ENCODE peak calls at places on chromosomes 12 and 14, in eight cellular contexts. J is endothelial cell of umbilical vein, T is psoas muscle, I is OCI-LY7, E is GM12865, A is right lobe of liver, H is A549, B is upper lobe of right lung. Y is an unnamed sample.

GRCh38 chr12:51270847-51271518 is 768 bp upstream of the SMAGP start:
- DNase-seq in J (peak; percentile 72), T (no peak), I (no peak), E (no peak), A (no peak), H (peak; percentile 65), B (no peak), Y (peak; percentile 88)

GRCh38 chr12:89695100-89695499 is 13.5 kb downstream of the ATP2B1 start:
- DNase-seq in J (peak; percentile 38), T (no peak), I (no peak), E (no peak), A (no peak), H (no peak), B (no peak), Y (no peak)

GRCh38 chr14:104503691-104504090 is 75.9 kb upstream of the C14orf180 start:
- DNase-seq in J (no peak), T (no peak), I (no peak), E (no peak), A (no peak), H (no peak), B (no peak), Y (no peak)

GRCh38 chr12:24617471-24617870 is 331.4 kb downstream of the BCAT1 start:
- DNase-seq in J (peak; percentile 50), T (no peak), I (no peak), E (no peak), A (no peak), H (no peak), B (no peak), Y (no peak)

GRCh38 chr14:80350707-80351106 is 139.4 kb upstream of the DIO2 start:
- DNase-seq in J (no peak), T (no peak), I (no peak), E (no peak), A (no peak), H (no peak), B (no peak), Y (no peak)

GRCh38 chr14:29255692-29256091 is 489.1 kb downstream of the FOXG1 start:
- DNase-seq in J (no peak), T (no peak), I (no peak), E (no peak), A (no peak), H (no peak), B (no peak), Y (no peak)

GRCh38 chr14:70257526-70257925 is 68.8 kb upstream of the SLC8A3 start:
- DNase-seq in J (no peak), T (no peak), I (peak; percentile 10), E (peak; percentile 62), A (peak; percentile 27), H (peak; percentile 44), B (no peak), Y (peak; percentile 13)

GRCh38 chr14:100781952-100782351 is 44.0 kb upstream of the MEG3 start:
- DNase-seq in J (no peak), T (no peak), I (no peak), E (no peak), A (no peak), H (no peak), B (no peak), Y (no peak)

GRCh38 chr12:2649201-2650030 is 145.4 kb upstream of the FKBP4 start:
- DNase-seq in J (no peak), T (no peak), I (no peak), E (no peak), A (no peak), H (no peak), B (peak; percentile 35), Y (no peak)

GRCh38 chr14:71036433-71036832 is 129.2 kb downstream of the PCNX1 start:
- DNase-seq in J (no peak), T (no peak), I (no peak), E (no peak), A (no peak), H (no peak), B (no peak), Y (no peak)

GRCh38 chr14:97848351-97848980 is 1051.3 kb downstream of the VRK1 start:
- DNase-seq in J (no peak), T (no peak), I (no peak), E (no peak), A (no peak), H (no peak), B (no peak), Y (peak; percentile 1)

GRCh38 chr14:20327005-20327869 is 5.8 kb downstream of the CCNB1IP1 start:
- DNase-seq in J (peak; percentile 75), T (no peak), I (peak; percentile 79), E (peak; percentile 70), A (no peak), H (peak; percentile 74), B (no peak), Y (peak; percentile 81)

GRCh38 chr14:68377459-68377858 is 415.4 kb downstream of the ZFP36L1 start:
- DNase-seq in J (peak; percentile 74), T (peak; percentile 60), I (peak; percentile 56), E (peak; percentile 44), A (peak; percentile 41), H (peak; percentile 38), B (no peak), Y (peak; percentile 59)

GRCh38 chr12:30286345-30286926 is 409.2 kb downstream of the IPO8 start:
- DNase-seq in J (peak; percentile 64), T (no peak), I (peak; percentile 9), E (peak; percentile 32), A (no peak), H (peak; percentile 27), B (no peak), Y (no peak)

DNA sequence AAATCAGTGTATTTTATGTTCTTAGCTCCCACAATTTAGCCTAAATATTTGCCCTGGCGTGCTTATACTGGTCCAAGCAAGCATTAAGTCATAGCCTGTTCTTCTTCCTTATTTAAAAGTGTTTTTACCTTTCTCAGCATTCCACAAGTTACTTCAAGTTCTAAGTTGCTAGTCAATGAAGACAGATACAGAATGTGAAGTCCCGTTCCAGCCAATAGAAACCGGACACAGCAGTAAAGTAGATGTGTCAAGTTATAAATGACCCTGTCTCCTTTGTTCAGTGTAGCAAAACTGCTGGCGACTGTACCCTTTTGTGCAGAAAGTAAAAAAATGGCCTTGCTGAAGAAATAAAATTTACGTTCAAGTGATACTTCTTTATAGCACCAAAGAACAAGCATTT is 3.9 kb downstream of the SNAPC1 start:
- DNase-seq in J (peak; percentile 31), T (no peak), I (no peak), E (no peak), A (no peak), H (no peak), B (no peak), Y (no peak)
- H3K4me3 ChIP-seq in J (no peak overlapping the region), T (peak overlapping the region; percentile 15), I (no peak overlapping the region), E (no peak overlapping the region), A (no peak overlapping the region), H (no peak overlapping the region), B (no peak overlapping the region), Y (no peak overlapping the region)

DNA sequence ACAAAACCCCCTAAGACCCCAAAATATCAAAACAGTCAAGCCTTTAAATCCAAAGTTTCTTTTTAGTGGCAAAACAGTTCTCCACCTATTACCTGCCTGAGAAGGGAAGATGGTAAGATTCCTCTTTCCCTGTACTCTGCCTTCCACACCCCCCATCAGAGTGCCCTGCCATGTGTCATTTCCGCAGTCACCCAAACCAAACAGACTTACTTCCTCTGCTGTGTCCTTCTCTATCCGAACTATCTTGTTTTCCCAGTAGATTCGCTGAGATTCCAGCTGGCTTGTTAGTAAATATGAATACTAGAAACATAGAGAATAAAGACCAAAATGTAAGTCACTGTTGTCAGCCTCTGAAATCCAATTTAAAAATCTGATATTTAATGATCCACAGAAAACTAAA is 30.4 kb downstream of the BRAP start:
- DNase-seq in J (no peak), T (no peak), I (no peak), E (no peak), A (no peak), H (no peak), B (no peak), Y (no peak)
- H3K4me3 ChIP-seq in J (no peak overlapping the region), T (no peak overlapping the region), I (no peak overlapping the region), E (no peak overlapping the region), A (no peak overlapping the region), H (no peak overlapping the region), B (no peak overlapping the region), Y (no peak overlapping the region)

GRCh38 chr12:119671070-119671469 is 3.1 kb downstream of the PRKAB1 start:
- DNase-seq in J (no peak), T (no peak), I (no peak), E (no peak), A (no peak), H (no peak), B (no peak), Y (no peak)
- H3K4me3 ChIP-seq in J (no peak overlapping the region), T (no peak overlapping the region), I (no peak overlapping the region), E (peak overlapping the region; percentile 97), A (no peak overlapping the region), H (no peak overlapping the region), B (peak overlapping the region; percentile 17), Y (no peak overlapping the region)

GRCh38 chr12:81757731-81758325 is 1.3 kb downstream of the PPFIA2 start:
- DNase-seq in J (no peak), T (no peak), I (no peak), E (no peak), A (no peak), H (no peak), B (no peak), Y (no peak)

GRCh38 chr12:81759215-81759991 is at the start of gene PPFIA2:
- DNase-seq in J (no peak), T (peak; percentile 52), I (no peak), E (no peak), A (peak; percentile 20), H (peak; percentile 6), B (peak; percentile 60), Y (no peak)

DNA sequence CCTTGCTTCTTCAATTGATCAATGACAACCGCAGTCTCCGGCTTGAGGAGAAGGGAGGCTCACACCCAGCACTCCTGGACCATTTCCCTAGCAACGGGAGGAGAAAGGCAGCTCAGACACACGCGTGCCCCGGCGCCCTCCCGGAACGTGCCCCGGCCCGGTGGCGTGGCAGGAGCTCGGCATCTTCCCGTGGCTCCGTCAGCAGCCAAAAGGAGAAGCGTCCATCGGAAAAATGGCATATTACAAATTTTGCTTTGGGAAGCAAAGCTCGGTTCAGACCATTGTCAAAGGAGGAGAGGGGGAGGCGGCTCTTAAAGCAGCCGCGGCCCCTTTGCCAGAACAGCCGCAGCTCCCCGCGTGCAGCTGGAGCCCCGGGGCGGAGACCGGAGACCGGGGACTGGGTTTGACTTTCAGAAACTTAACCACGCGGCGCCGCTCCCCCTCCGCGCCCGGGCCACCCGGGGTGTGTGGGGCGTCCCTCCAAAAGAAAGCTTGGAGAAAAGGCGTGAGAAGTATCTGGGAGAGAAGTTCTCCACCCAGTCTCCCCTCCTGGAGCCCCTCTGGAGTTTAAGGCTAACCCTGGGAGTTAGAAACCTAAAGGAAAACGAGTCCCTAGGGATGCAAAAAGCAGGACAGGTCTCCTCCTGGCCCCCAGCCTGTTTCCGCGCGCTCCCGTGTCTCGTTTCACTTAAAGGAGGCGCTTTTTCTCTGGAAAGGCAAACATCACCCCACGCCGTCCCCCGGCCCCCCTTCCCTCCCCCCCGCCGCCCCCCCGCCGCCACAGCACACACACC is 532 bp downstream of the PPFIA2 start:
- DNase-seq in J (no peak), T (peak; percentile 56), I (no peak), E (no peak), A (peak; percentile 16), H (peak; percentile 5), B (peak; percentile 64), Y (no peak)
- H3K4me3 ChIP-seq in J (no peak overlapping the region), T (peak overlapping the region; percentile 66), I (no peak overlapping the region), E (no peak overlapping the region), A (peak overlapping the region; percentile 32), H (peak overlapping the region; percentile 48), B (peak overlapping the region; percentile 46), Y (no peak overlapping the region)

Y was measured in small intestine.